ENCODE peak calls at places on chromosome 11, in four cellular contexts. Q, I, X and R are unnamed samples.

GRCh38 chr11:109914809-109915653 is 178.2 kb upstream of the ZC3H12C start:
- DNase-seq in Q (no peak), I (no peak), X (no peak), R (no peak)

GRCh38 chr11:48384670-48385069 is 18.4 kb upstream of the OR4C5 start:
- DNase-seq in Q (peak), I (no peak), X (no peak), R (no peak)

GRCh38 chr11:353315-353857 is 15.9 kb upstream of the B4GALNT4 start:
- DNase-seq in Q (peak), I (no peak), X (peak), R (no peak)

GRCh38 chr11:31060880-31061279 is 308.7 kb downstream of the DCDC1 start:
- DNase-seq in Q (peak), I (no peak), X (peak), R (no peak)

GRCh38 chr11:92473736-92474135 is 249.1 kb downstream of the FAT3 start:
- DNase-seq in Q (peak), I (no peak), X (no peak), R (no peak)

GRCh38 chr11:24637520-24637919 is 140.7 kb downstream of the LUZP2 start:
- DNase-seq in Q (no peak), I (no peak), X (no peak), R (no peak)

GRCh38 chr11:62923634-62924411 is 2.7 kb upstream of the CHRM1 start:
- DNase-seq in Q (no peak), I (peak), X (no peak), R (no peak)

GRCh38 chr11:119676461-119677020 is 52.5 kb downstream of the NECTIN1 start:
- DNase-seq in Q (no peak), I (no peak), X (no peak), R (no peak)

GRCh38 chr11:132312616-132313210 is 942.3 kb downstream of the NTM start:
- DNase-seq in Q (peak), I (no peak), X (no peak), R (no peak)

GRCh38 chr11:64638017-64638664 is 47.1 kb downstream of the SLC22A12 start:
- DNase-seq in Q (no peak), I (no peak), X (no peak), R (no peak)
- TF ChIP-seq MAX in Q (no peak), I (no peak), X (no peak), R (no peak)

GRCh38 chr11:130813196-130813595 is 103.1 kb downstream of the SNX19 start:
- DNase-seq in Q (no peak), I (no peak), X (no peak), R (no peak)
- TF ChIP-seq REST in Q (no peak), I (no peak), X (no peak), R (no peak)

GRCh38 chr11:2531277-2531986 is 86.6 kb downstream of the KCNQ1 start:
- DNase-seq in Q (peak), I (no peak), X (peak), R (peak)
- TF ChIP-seq MAX in Q (no peak), I (no peak), X (no peak), R (no peak)

DNA sequence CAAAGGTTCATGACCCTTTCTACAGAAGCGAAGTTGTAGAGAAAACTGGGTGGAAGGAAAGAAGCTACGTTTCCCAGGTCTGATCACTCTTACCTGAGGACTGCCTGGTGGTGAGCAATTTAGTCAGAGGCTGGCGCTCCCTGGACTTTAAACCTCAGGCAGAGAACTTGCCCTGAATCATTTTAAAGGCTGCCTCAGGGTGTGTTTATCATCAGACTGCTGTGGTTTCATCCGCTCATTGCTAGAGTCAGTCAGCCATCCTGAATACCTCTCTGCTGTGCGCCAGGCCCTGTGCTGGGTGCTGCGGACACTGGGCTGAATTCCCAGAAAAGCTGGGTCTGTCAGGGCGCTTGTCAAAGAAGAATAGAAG is 2.7 kb downstream of the DTX4 start:
- DNase-seq in Q (peak), I (no peak), X (peak), R (no peak)
- TF ChIP-seq REST in Q (no peak), I (no peak), X (no peak), R (no peak)